ENCODE peak calls at places on chromosome 12, in four cellular contexts. C, S, K and I are unnamed samples.

GRCh38 chr12:88431245-88431644 is 149.0 kb downstream of the KITLG start:
- DNase-seq in C (no peak), S (no peak), K (no peak), I (no peak)

GRCh38 chr12:109535231-109535862 is 38.0 kb downstream of the MMAB start:
- DNase-seq in C (no peak), S (no peak), K (no peak), I (no peak)

GRCh38 chr12:96293093-96293492 is 98.9 kb downstream of the ELK3 start:
- DNase-seq in C (no peak), S (no peak), K (no peak), I (no peak)

GRCh38 chr12:3646561-3647241 is 106.2 kb downstream of the CRACR2A start:
- DNase-seq in C (no peak), S (no peak), K (no peak), I (no peak)

GRCh38 chr12:11753826-11754225 is 104.4 kb downstream of the ETV6 start:
- DNase-seq in C (no peak), S (no peak), K (no peak), I (no peak)

GRCh38 chr12:97148941-97149559 is 242.0 kb downstream of the NEDD1 start:
- DNase-seq in C (peak), S (peak), K (peak), I (peak)

GRCh38 chr12:98808243-98808895 is 163.3 kb downstream of the APAF1 start:
- DNase-seq in C (no peak), S (peak), K (no peak), I (no peak)

GRCh38 chr12:11757531-11757930 is 108.1 kb downstream of the ETV6 start:
- DNase-seq in C (no peak), S (no peak), K (no peak), I (no peak)

GRCh38 chr12:24562761-24563392 is 386.0 kb downstream of the BCAT1 start:
- DNase-seq in C (peak), S (peak), K (no peak), I (no peak)

GRCh38 chr12:11907625-11908024 is 163.1 kb upstream of the BCL2L14 start:
- DNase-seq in C (no peak), S (no peak), K (no peak), I (no peak)

GRCh38 chr12:51118706-51119105 is 35.3 kb upstream of the CSRNP2 start:
- DNase-seq in C (no peak), S (peak), K (no peak), I (no peak)

GRCh38 chr12:4607056-4607455 is 41.8 kb downstream of the AKAP3 start:
- DNase-seq in C (no peak), S (peak), K (no peak), I (no peak)

GRCh38 chr12:26700430-26700829 is 132.6 kb downstream of the ITPR2 start:
- DNase-seq in C (no peak), S (no peak), K (no peak), I (no peak)

GRCh38 chr12:120999191-121000120 is 16.8 kb downstream of the C12orf43 start:
- DNase-seq in C (no peak), S (no peak), K (no peak), I (no peak)

GRCh38 chr12:101115326-101115725 is 94.7 kb downstream of the SLC5A8 start:
- DNase-seq in C (no peak), S (no peak), K (no peak), I (no peak)

GRCh38 chr12:107372229-107372658 is 278.9 kb upstream of the CRY1 start:
- DNase-seq in C (no peak), S (no peak), K (no peak), I (no peak)

GRCh38 chr12:129486931-129487330 is 416.9 kb downstream of the TMEM132D start:
- DNase-seq in C (no peak), S (no peak), K (no peak), I (no peak)

GRCh38 chr12:66776974-66777373 is 98.1 kb upstream of the GRIP1 start:
- DNase-seq in C (no peak), S (no peak), K (no peak), I (no peak)

GRCh38 chr12:46555379-46555778 is 182.8 kb upstream of the SLC38A2 start:
- DNase-seq in C (no peak), S (no peak), K (no peak), I (no peak)

GRCh38 chr12:82688035-82688501 is 1.4 kb downstream of the TMTC2 start:
- DNase-seq in C (no peak), S (peak), K (peak), I (no peak)

GRCh38 chr12:20716985-20717384 is 21.9 kb downstream of the SLCO1C1 start:
- DNase-seq in C (no peak), S (no peak), K (no peak), I (no peak)

GRCh38 chr12:116818341-116818856 is 62.8 kb downstream of the HRK start:
- DNase-seq in C (peak), S (no peak), K (peak), I (no peak)

GRCh38 chr12:46952880-46953517 is 126.4 kb upstream of the PCED1B start:
- DNase-seq in C (no peak), S (no peak), K (no peak), I (no peak)

GRCh38 chr12:71981149-71981548 is 42.5 kb downstream of the TPH2 start:
- DNase-seq in C (no peak), S (peak), K (no peak), I (no peak)

GRCh38 chr12:63826002-63826585 is 18.4 kb upstream of the SRGAP1 start:
- DNase-seq in C (no peak), S (peak), K (peak), I (peak)

GRCh38 chr12:10170199-10170598 is 1.7 kb downstream of the OLR1 start:
- DNase-seq in C (no peak), S (no peak), K (no peak), I (no peak)

GRCh38 chr12:56158926-56159461 is 835 bp downstream of the MYL6 start:
- DNase-seq in C (peak), S (peak), K (peak), I (peak)

GRCh38 chr12:77816196-77816595 is 14.5 kb upstream of the NAV3 start:
- DNase-seq in C (no peak), S (no peak), K (no peak), I (no peak)

GRCh38 chr12:13436182-13436581 is 239.7 kb downstream of the EMP1 start:
- DNase-seq in C (no peak), S (no peak), K (no peak), I (no peak)